ENCODE peak calls at places on chromosomes 5 and 9, in ten cellular contexts. C is mucosa of descending colon, B is heart left ventricle, X is stomach, J is HCT116, U is HepG2, I is ovary, D is transverse colon, V is uterus, T is astrocyte. L is an unnamed sample.
A peak's percentile ranks its signal among the peaks of the same experiment; 100 is the strongest.

GRCh38 chr9:133112361-133113026 is 8.5 kb downstream of the RALGDS start:
- DNase-seq in C (peak; percentile 51), B (peak; percentile 77), X (no peak), J (no peak), U (no peak), I (peak; percentile 17), D (peak; percentile 62), V (no peak), T (no peak), L (peak; percentile 79)

GRCh38 chr9:70438341-70438924 is 24.0 kb upstream of the KLF9 start:
- DNase-seq in C (peak; percentile 55), B (peak; percentile 86), X (peak; percentile 80), J (peak; percentile 68), U (peak; percentile 24), I (no peak), D (peak; percentile 85), V (no peak), T (peak; percentile 63), L (peak; percentile 39)

GRCh38 chr5:137822158-137822764 is 45.4 kb upstream of the MYOT start:
- DNase-seq in C (peak; percentile 63), B (no peak), X (peak; percentile 44), J (peak; percentile 40), U (peak; percentile 53), I (no peak), D (peak; percentile 45), V (peak; percentile 31), T (peak; percentile 23), L (no peak)

GRCh38 chr5:58133631-58134296 is 326.1 kb downstream of the PLK2 start:
- DNase-seq in C (no peak), B (no peak), X (no peak), J (no peak), U (no peak), I (no peak), D (no peak), V (no peak), T (peak; percentile 50), L (no peak)

GRCh38 chr9:132731230-132731629 is 61.0 kb downstream of the GTF3C4 start:
- DNase-seq in C (peak; percentile 54), B (no peak), X (no peak), J (no peak), U (no peak), I (no peak), D (peak; percentile 38), V (no peak), T (no peak), L (no peak)

GRCh38 chr5:36741138-36741537 is 134.7 kb downstream of the SLC1A3 start:
- DNase-seq in C (no peak), B (no peak), X (peak; percentile 86), J (no peak), U (no peak), I (no peak), D (no peak), V (no peak), T (no peak), L (no peak)

GRCh38 chr9:14391620-14392019 is 77.7 kb upstream of the NFIB start:
- DNase-seq in C (no peak), B (no peak), X (no peak), J (no peak), U (no peak), I (no peak), D (no peak), V (no peak), T (no peak), L (no peak)

GRCh38 chr5:73288803-73289720 is 116.1 kb downstream of the TMEM174 start:
- DNase-seq in C (no peak), B (no peak), X (no peak), J (no peak), U (no peak), I (no peak), D (no peak), V (no peak), T (no peak), L (no peak)

DNA sequence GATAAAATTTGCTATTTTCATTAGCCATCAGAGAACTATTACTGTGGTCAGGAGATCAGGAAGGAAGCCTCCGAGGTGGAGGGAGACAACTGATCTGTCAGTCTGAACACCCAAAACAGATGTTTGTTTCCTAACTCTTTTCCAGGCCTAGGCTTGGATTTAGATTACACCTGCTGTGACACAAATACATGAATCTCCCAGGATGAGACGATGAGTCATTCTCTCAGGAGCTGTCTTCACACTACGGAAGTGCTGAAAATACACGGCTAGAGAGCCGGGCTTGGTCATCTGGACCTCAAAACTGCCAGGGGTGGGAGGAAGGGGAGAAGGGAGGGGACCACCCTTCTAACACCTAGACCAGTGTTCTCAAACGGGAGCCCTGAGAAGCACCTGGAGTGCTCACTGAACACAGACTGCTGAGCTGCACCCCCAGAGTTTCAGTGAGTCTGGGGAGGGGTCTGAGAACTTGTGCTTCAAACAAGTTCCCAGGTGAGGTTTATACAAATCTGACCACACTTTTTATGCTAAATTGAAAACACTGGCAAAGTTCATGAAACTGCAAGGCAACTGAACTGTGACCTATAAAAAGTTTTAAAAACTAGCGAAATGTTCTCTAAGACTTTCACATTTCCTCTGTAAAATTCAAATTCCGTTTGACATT is 80.3 kb upstream of the EQTN start:
- DNase-seq in C (no peak), B (no peak), X (no peak), J (no peak), U (no peak), I (no peak), D (no peak), V (no peak), T (no peak), L (no peak)
- H3K4me3 ChIP-seq in C (no peak overlapping the region), B (no peak overlapping the region), X (no peak overlapping the region), J (no peak overlapping the region), U (no peak overlapping the region), I (no peak overlapping the region), D (no peak overlapping the region), V (no peak overlapping the region), T (no peak overlapping the region), L (no peak overlapping the region)

DNA sequence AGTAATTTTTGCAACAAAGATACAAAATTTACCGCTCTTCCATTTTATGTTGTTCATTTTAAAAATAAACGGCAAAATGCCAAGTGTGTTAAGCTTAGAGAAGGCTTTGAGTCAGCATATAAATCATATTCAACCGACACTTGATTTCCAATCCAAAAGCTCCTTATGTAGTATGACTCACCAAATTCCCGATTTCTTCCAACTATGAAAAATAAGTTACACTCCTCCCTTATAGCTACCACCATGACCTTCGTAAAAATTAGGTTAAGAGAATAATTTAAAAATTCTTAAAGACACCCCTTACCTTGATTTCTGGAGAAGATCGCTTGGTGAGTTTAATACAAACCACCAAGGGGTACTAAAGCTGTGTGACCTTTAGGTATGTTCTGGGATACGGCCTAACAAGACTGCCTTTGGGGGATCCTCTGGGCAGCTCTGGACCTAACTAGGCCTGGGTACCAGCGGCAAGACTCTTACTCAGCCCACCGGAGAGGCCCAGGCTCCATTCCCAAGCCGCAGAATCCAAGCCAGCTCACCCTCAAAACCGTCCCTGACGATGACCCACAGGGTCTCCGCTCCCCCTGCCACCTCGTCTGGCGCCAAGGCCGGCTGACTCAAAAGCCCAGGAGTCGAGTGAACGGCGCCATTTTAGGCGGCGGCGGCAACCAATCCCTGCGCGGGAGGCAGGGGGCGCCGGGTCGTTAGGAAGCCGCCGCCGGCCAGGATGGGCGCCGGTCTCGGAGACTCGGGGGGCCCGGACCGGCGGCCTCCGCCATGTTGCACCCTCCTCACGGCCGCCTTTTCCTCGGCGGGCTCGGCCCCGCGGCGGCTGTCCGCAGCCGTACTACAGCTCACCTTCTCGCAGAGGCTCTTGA is 731 bp downstream of the PPP2CA start:
- DNase-seq in C (peak; percentile 75), B (peak; percentile 68), X (peak; percentile 57), J (no peak), U (peak; percentile 65), I (peak; percentile 71), D (peak; percentile 62), V (peak; percentile 64), T (peak; percentile 75), L (peak; percentile 38)
- TF ChIP-seq CTCF in C (no peak), B (peak; percentile 7), X (no peak), J (no peak), U (peak; percentile 54), I (peak; percentile 47), D (peak; percentile 24), V (peak; percentile 32), T (no peak), L (no peak)

GRCh38 chr9:83699615-83700014 is 8.1 kb downstream of the UBQLN1 start:
- DNase-seq in C (no peak), B (no peak), X (no peak), J (no peak), U (no peak), I (no peak), D (no peak), V (no peak), T (no peak), L (no peak)

GRCh38 chr9:83698976-83699585 is 8.7 kb downstream of the UBQLN1 start:
- DNase-seq in C (no peak), B (no peak), X (no peak), J (no peak), U (no peak), I (no peak), D (no peak), V (no peak), T (peak; percentile 7), L (no peak)

GRCh38 chr9:83701286-83701685 is 6.5 kb downstream of the UBQLN1 start:
- DNase-seq in C (no peak), B (no peak), X (no peak), J (no peak), U (no peak), I (no peak), D (no peak), V (no peak), T (no peak), L (no peak)

GRCh38 chr9:83706703-83707517 is 848 bp downstream of the UBQLN1 start:
- DNase-seq in C (peak; percentile 70), B (peak; percentile 42), X (peak; percentile 34), J (no peak), U (peak; percentile 30), I (peak; percentile 54), D (peak; percentile 35), V (peak; percentile 33), T (peak; percentile 36), L (peak; percentile 39)

DNA sequence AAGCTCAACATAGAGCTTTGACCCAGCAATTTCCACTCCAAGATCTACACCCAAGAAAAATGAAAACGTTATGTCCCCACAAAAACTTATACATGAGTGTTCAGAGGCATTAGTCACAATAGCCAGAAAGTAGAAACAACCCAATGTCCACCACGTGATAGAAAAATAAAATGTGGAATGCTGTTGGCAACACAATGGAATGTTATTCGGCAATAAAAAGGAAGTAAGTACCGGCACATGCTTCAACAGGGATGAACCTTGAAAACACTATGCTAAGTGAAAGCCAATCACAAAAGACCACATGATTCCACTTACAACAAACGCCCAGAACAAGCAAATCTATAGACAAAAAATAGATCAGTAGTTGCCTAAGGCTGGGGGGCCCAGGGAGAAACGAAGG is 6.0 kb downstream of the UBQLN1 start:
- DNase-seq in C (no peak), B (no peak), X (no peak), J (no peak), U (no peak), I (no peak), D (no peak), V (no peak), T (peak; percentile 80), L (no peak)
- H3K4me1 ChIP-seq in C (peaks cover 22% of the 10 kb centered on the region), B (peaks cover 69% of the 10 kb centered on the region), X (peaks cover 29% of the 10 kb centered on the region), J (peaks cover 14% of the 10 kb centered on the region), U (peaks cover 51% of the 10 kb centered on the region), I (peaks cover 8% of the 10 kb centered on the region), D (peaks cover 60% of the 10 kb centered on the region), V (no peaks in the 10 kb centered on the region), T (peaks cover 11% of the 10 kb centered on the region), L (peaks cover 26% of the 10 kb centered on the region)

DNA sequence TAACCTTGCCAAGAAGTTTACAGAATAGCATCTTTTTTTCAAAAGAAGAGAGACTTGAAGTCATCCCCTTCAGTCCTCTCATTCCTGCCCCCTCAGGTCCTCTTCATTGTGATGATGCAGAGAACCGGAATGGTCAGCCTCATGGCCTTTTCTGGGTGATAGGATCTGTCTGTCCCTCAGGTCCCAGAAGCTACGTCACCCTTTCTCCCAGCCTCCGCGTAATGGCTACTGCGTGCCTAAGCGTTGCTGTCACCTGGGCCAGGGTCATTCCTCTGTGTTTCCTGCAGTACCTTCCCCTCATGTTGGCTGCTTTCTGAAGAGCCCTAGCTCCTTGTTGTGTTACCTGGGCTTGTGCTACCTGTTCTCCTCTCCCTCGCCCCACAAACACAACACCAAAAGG is 4.7 kb downstream of the PIK3R1 start:
- DNase-seq in C (no peak), B (peak; percentile 68), X (no peak), J (no peak), U (no peak), I (no peak), D (no peak), V (no peak), T (no peak), L (no peak)
- H3K4me3 ChIP-seq in C (no peak overlapping the region), B (no peak overlapping the region), X (peak overlapping the region; percentile 98), J (no peak overlapping the region), U (no peak overlapping the region), I (no peak overlapping the region), D (no peak overlapping the region), V (no peak overlapping the region), T (no peak overlapping the region), L (no peak overlapping the region)

L was measured in lung.